ENCODE peak calls at places on chromosomes 12 and 14, in ten cellular contexts. One of them, this sample, is unnamed.

GRCh38 chr12:120007272-120007671 is 18.2 kb downstream of the BICDL1 start:
- DNase-seq in foreskin keratinocyte: no peak
- DNase-seq in IMR-90: no peak
- DNase-seq in AG20443: no peak
- DNase-seq in NCI-H1092: no peak
- DNase-seq in GM13977: peak
- DNase-seq in activated effector memory CD4-positive, alpha-beta T cell treated with Interleukin-2 at 50 U/mL for 16 hours: peak
- DNase-seq in H54: no peak
- DNase-seq in H4: no peak
- DNase-seq in stimulated activated CD4-positive, alpha-beta T cell treated with anti-CD3 and anti-CD28 coated beads, Interleukin-1b, Interleukin-23, amount 100 ng/mL, for 1 hour: peak
- DNase-seq in this sample: no peak

GRCh38 chr14:68692916-68693771 is 99.7 kb downstream of the ZFP36L1 start:
- DNase-seq in stimulated activated CD4-positive, alpha-beta T cell treated with anti-CD3 and anti-CD28 coated beads, Interleukin-1b, Interleukin-23, amount 100 ng/mL, for 1 hour: no peak
- DNase-seq in H54: no peak
- DNase-seq in AG20443: peak
- DNase-seq in H4: no peak
- DNase-seq in NCI-H1092: no peak
- DNase-seq in foreskin keratinocyte: peak
- DNase-seq in activated effector memory CD4-positive, alpha-beta T cell treated with Interleukin-2 at 50 U/mL for 16 hours: no peak
- DNase-seq in IMR-90: peak
- DNase-seq in GM13977: no peak
- DNase-seq in this sample: no peak

GRCh38 chr14:60174352-60175254 is 9.4 kb upstream of the DHRS7 start:
- DNase-seq in foreskin keratinocyte: no peak
- DNase-seq in H54: no peak
- DNase-seq in AG20443: no peak
- DNase-seq in activated effector memory CD4-positive, alpha-beta T cell treated with Interleukin-2 at 50 U/mL for 16 hours: no peak
- DNase-seq in IMR-90: no peak
- DNase-seq in stimulated activated CD4-positive, alpha-beta T cell treated with anti-CD3 and anti-CD28 coated beads, Interleukin-1b, Interleukin-23, amount 100 ng/mL, for 1 hour: no peak
- DNase-seq in GM13977: no peak
- DNase-seq in H4: no peak
- DNase-seq in NCI-H1092: no peak
- DNase-seq in this sample: no peak

GRCh38 chr14:100193417-100194357 is 34.2 kb upstream of the DEGS2 start:
- DNase-seq in H54: no peak
- DNase-seq in IMR-90: no peak
- DNase-seq in foreskin keratinocyte: no peak
- DNase-seq in activated effector memory CD4-positive, alpha-beta T cell treated with Interleukin-2 at 50 U/mL for 16 hours: no peak
- DNase-seq in stimulated activated CD4-positive, alpha-beta T cell treated with anti-CD3 and anti-CD28 coated beads, Interleukin-1b, Interleukin-23, amount 100 ng/mL, for 1 hour: no peak
- DNase-seq in AG20443: no peak
- DNase-seq in GM13977: peak
- DNase-seq in NCI-H1092: no peak
- DNase-seq in H4: no peak
- DNase-seq in this sample: no peak

GRCh38 chr12:5567021-5567744 is 135.3 kb downstream of the NTF3 start:
- DNase-seq in activated effector memory CD4-positive, alpha-beta T cell treated with Interleukin-2 at 50 U/mL for 16 hours: no peak
- DNase-seq in stimulated activated CD4-positive, alpha-beta T cell treated with anti-CD3 and anti-CD28 coated beads, Interleukin-1b, Interleukin-23, amount 100 ng/mL, for 1 hour: no peak
- DNase-seq in GM13977: no peak
- DNase-seq in NCI-H1092: peak
- DNase-seq in H54: no peak
- DNase-seq in IMR-90: peak
- DNase-seq in AG20443: no peak
- DNase-seq in foreskin keratinocyte: no peak
- DNase-seq in H4: no peak
- DNase-seq in this sample: no peak

GRCh38 chr14:90532826-90533525 is 136.1 kb downstream of the CALM1 start:
- DNase-seq in activated effector memory CD4-positive, alpha-beta T cell treated with Interleukin-2 at 50 U/mL for 16 hours: no peak
- DNase-seq in AG20443: no peak
- DNase-seq in IMR-90: no peak
- DNase-seq in H4: no peak
- DNase-seq in stimulated activated CD4-positive, alpha-beta T cell treated with anti-CD3 and anti-CD28 coated beads, Interleukin-1b, Interleukin-23, amount 100 ng/mL, for 1 hour: no peak
- DNase-seq in NCI-H1092: no peak
- DNase-seq in GM13977: no peak
- DNase-seq in H54: no peak
- DNase-seq in foreskin keratinocyte: no peak
- DNase-seq in this sample: no peak

GRCh38 chr12:71092290-71092689 is 65.5 kb downstream of the TSPAN8 start:
- DNase-seq in NCI-H1092: no peak
- DNase-seq in GM13977: no peak
- DNase-seq in stimulated activated CD4-positive, alpha-beta T cell treated with anti-CD3 and anti-CD28 coated beads, Interleukin-1b, Interleukin-23, amount 100 ng/mL, for 1 hour: no peak
- DNase-seq in H54: no peak
- DNase-seq in H4: no peak
- DNase-seq in activated effector memory CD4-positive, alpha-beta T cell treated with Interleukin-2 at 50 U/mL for 16 hours: no peak
- DNase-seq in foreskin keratinocyte: no peak
- DNase-seq in AG20443: no peak
- DNase-seq in IMR-90: peak
- DNase-seq in this sample: no peak

GRCh38 chr14:102675396-102675795 is 82.9 kb downstream of the RCOR1 start:
- DNase-seq in IMR-90: no peak
- DNase-seq in foreskin keratinocyte: peak
- DNase-seq in H4: no peak
- DNase-seq in stimulated activated CD4-positive, alpha-beta T cell treated with anti-CD3 and anti-CD28 coated beads, Interleukin-1b, Interleukin-23, amount 100 ng/mL, for 1 hour: no peak
- DNase-seq in AG20443: no peak
- DNase-seq in H54: peak
- DNase-seq in GM13977: no peak
- DNase-seq in activated effector memory CD4-positive, alpha-beta T cell treated with Interleukin-2 at 50 U/mL for 16 hours: no peak
- DNase-seq in NCI-H1092: no peak
- DNase-seq in this sample: no peak

GRCh38 chr14:54366726-54367707 is 29.8 kb upstream of the CDKN3 start:
- DNase-seq in foreskin keratinocyte: peak
- DNase-seq in NCI-H1092: peak
- DNase-seq in IMR-90: peak
- DNase-seq in AG20443: peak
- DNase-seq in GM13977: no peak
- DNase-seq in activated effector memory CD4-positive, alpha-beta T cell treated with Interleukin-2 at 50 U/mL for 16 hours: no peak
- DNase-seq in stimulated activated CD4-positive, alpha-beta T cell treated with anti-CD3 and anti-CD28 coated beads, Interleukin-1b, Interleukin-23, amount 100 ng/mL, for 1 hour: no peak
- DNase-seq in H4: peak
- DNase-seq in H54: no peak
- DNase-seq in this sample: peak

GRCh38 chr14:89748004-89748403 is 206.5 kb downstream of the EFCAB11 start:
- DNase-seq in stimulated activated CD4-positive, alpha-beta T cell treated with anti-CD3 and anti-CD28 coated beads, Interleukin-1b, Interleukin-23, amount 100 ng/mL, for 1 hour: no peak
- DNase-seq in foreskin keratinocyte: peak
- DNase-seq in NCI-H1092: no peak
- DNase-seq in AG20443: no peak
- DNase-seq in activated effector memory CD4-positive, alpha-beta T cell treated with Interleukin-2 at 50 U/mL for 16 hours: no peak
- DNase-seq in GM13977: no peak
- DNase-seq in H4: no peak
- DNase-seq in IMR-90: peak
- DNase-seq in H54: no peak
- DNase-seq in this sample: no peak

GRCh38 chr14:99653618-99654017 is 8.7 kb downstream of the HHIPL1 start:
- DNase-seq in AG20443: no peak
- DNase-seq in foreskin keratinocyte: no peak
- DNase-seq in NCI-H1092: no peak
- DNase-seq in H54: no peak
- DNase-seq in activated effector memory CD4-positive, alpha-beta T cell treated with Interleukin-2 at 50 U/mL for 16 hours: no peak
- DNase-seq in IMR-90: no peak
- DNase-seq in stimulated activated CD4-positive, alpha-beta T cell treated with anti-CD3 and anti-CD28 coated beads, Interleukin-1b, Interleukin-23, amount 100 ng/mL, for 1 hour: no peak
- DNase-seq in GM13977: no peak
- DNase-seq in H4: no peak
- DNase-seq in this sample: no peak

GRCh38 chr14:61322799-61323290 is 1.5 kb downstream of the PRKCH start:
- DNase-seq in H4: no peak
- DNase-seq in activated effector memory CD4-positive, alpha-beta T cell treated with Interleukin-2 at 50 U/mL for 16 hours: no peak
- DNase-seq in H54: no peak
- DNase-seq in NCI-H1092: no peak
- DNase-seq in IMR-90: peak
- DNase-seq in AG20443: no peak
- DNase-seq in GM13977: peak
- DNase-seq in foreskin keratinocyte: peak
- DNase-seq in stimulated activated CD4-positive, alpha-beta T cell treated with anti-CD3 and anti-CD28 coated beads, Interleukin-1b, Interleukin-23, amount 100 ng/mL, for 1 hour: no peak
- DNase-seq in this sample: no peak

GRCh38 chr14:59339526-59339925 is 125.7 kb downstream of the GPR135 start:
- DNase-seq in NCI-H1092: no peak
- DNase-seq in IMR-90: no peak
- DNase-seq in stimulated activated CD4-positive, alpha-beta T cell treated with anti-CD3 and anti-CD28 coated beads, Interleukin-1b, Interleukin-23, amount 100 ng/mL, for 1 hour: no peak
- DNase-seq in activated effector memory CD4-positive, alpha-beta T cell treated with Interleukin-2 at 50 U/mL for 16 hours: no peak
- DNase-seq in foreskin keratinocyte: no peak
- DNase-seq in H54: no peak
- DNase-seq in H4: no peak
- DNase-seq in GM13977: no peak
- DNase-seq in AG20443: no peak
- DNase-seq in this sample: no peak

GRCh38 chr12:6863033-6863432 is 4.3 kb upstream of the TPI1 start:
- DNase-seq in IMR-90: no peak
- DNase-seq in foreskin keratinocyte: no peak
- DNase-seq in H4: no peak
- DNase-seq in NCI-H1092: no peak
- DNase-seq in stimulated activated CD4-positive, alpha-beta T cell treated with anti-CD3 and anti-CD28 coated beads, Interleukin-1b, Interleukin-23, amount 100 ng/mL, for 1 hour: no peak
- DNase-seq in activated effector memory CD4-positive, alpha-beta T cell treated with Interleukin-2 at 50 U/mL for 16 hours: no peak
- DNase-seq in H54: no peak
- DNase-seq in AG20443: no peak
- DNase-seq in GM13977: no peak
- DNase-seq in this sample: no peak

GRCh38 chr14:23932639-23933038 is 20.9 kb upstream of the DHRS4 start:
- DNase-seq in NCI-H1092: no peak
- DNase-seq in H54: no peak
- DNase-seq in H4: no peak
- DNase-seq in AG20443: no peak
- DNase-seq in foreskin keratinocyte: no peak
- DNase-seq in IMR-90: no peak
- DNase-seq in activated effector memory CD4-positive, alpha-beta T cell treated with Interleukin-2 at 50 U/mL for 16 hours: no peak
- DNase-seq in stimulated activated CD4-positive, alpha-beta T cell treated with anti-CD3 and anti-CD28 coated beads, Interleukin-1b, Interleukin-23, amount 100 ng/mL, for 1 hour: no peak
- DNase-seq in GM13977: no peak
- DNase-seq in this sample: no peak

GRCh38 chr12:40691913-40692616 is at the start of gene CNTN1:
- DNase-seq in IMR-90: peak
- DNase-seq in H4: peak
- DNase-seq in NCI-H1092: no peak
- DNase-seq in GM13977: peak
- DNase-seq in activated effector memory CD4-positive, alpha-beta T cell treated with Interleukin-2 at 50 U/mL for 16 hours: no peak
- DNase-seq in AG20443: peak
- DNase-seq in H54: no peak
- DNase-seq in foreskin keratinocyte: peak
- DNase-seq in stimulated activated CD4-positive, alpha-beta T cell treated with anti-CD3 and anti-CD28 coated beads, Interleukin-1b, Interleukin-23, amount 100 ng/mL, for 1 hour: no peak
- DNase-seq in this sample: no peak

GRCh38 chr12:58346032-58346632 is 404.8 kb downstream of the ATP23 start:
- DNase-seq in activated effector memory CD4-positive, alpha-beta T cell treated with Interleukin-2 at 50 U/mL for 16 hours: no peak
- DNase-seq in H54: no peak
- DNase-seq in H4: peak
- DNase-seq in foreskin keratinocyte: no peak
- DNase-seq in stimulated activated CD4-positive, alpha-beta T cell treated with anti-CD3 and anti-CD28 coated beads, Interleukin-1b, Interleukin-23, amount 100 ng/mL, for 1 hour: no peak
- DNase-seq in NCI-H1092: peak
- DNase-seq in IMR-90: peak
- DNase-seq in AG20443: peak
- DNase-seq in GM13977: peak
- DNase-seq in this sample: no peak

GRCh38 chr14:97490521-97491070 is 693.4 kb downstream of the VRK1 start:
- DNase-seq in IMR-90: no peak
- DNase-seq in stimulated activated CD4-positive, alpha-beta T cell treated with anti-CD3 and anti-CD28 coated beads, Interleukin-1b, Interleukin-23, amount 100 ng/mL, for 1 hour: no peak
- DNase-seq in H54: no peak
- DNase-seq in AG20443: no peak
- DNase-seq in GM13977: no peak
- DNase-seq in H4: no peak
- DNase-seq in activated effector memory CD4-positive, alpha-beta T cell treated with Interleukin-2 at 50 U/mL for 16 hours: no peak
- DNase-seq in foreskin keratinocyte: no peak
- DNase-seq in NCI-H1092: no peak
- DNase-seq in this sample: no peak

GRCh38 chr14:23578560-23579310 is at the start of gene JPH4:
- DNase-seq in NCI-H1092: peak
- DNase-seq in H54: peak
- DNase-seq in activated effector memory CD4-positive, alpha-beta T cell treated with Interleukin-2 at 50 U/mL for 16 hours: no peak
- DNase-seq in stimulated activated CD4-positive, alpha-beta T cell treated with anti-CD3 and anti-CD28 coated beads, Interleukin-1b, Interleukin-23, amount 100 ng/mL, for 1 hour: no peak
- DNase-seq in IMR-90: no peak
- DNase-seq in AG20443: no peak
- DNase-seq in H4: no peak
- DNase-seq in foreskin keratinocyte: no peak
- DNase-seq in GM13977: no peak
- DNase-seq in this sample: no peak

GRCh38 chr12:117125275-117125613 is 26.0 kb upstream of the TESC start:
- DNase-seq in GM13977: no peak
- DNase-seq in activated effector memory CD4-positive, alpha-beta T cell treated with Interleukin-2 at 50 U/mL for 16 hours: no peak
- DNase-seq in IMR-90: peak
- DNase-seq in NCI-H1092: no peak
- DNase-seq in H54: peak
- DNase-seq in foreskin keratinocyte: no peak
- DNase-seq in stimulated activated CD4-positive, alpha-beta T cell treated with anti-CD3 and anti-CD28 coated beads, Interleukin-1b, Interleukin-23, amount 100 ng/mL, for 1 hour: no peak
- DNase-seq in AG20443: no peak
- DNase-seq in H4: no peak
- DNase-seq in this sample: no peak

GRCh38 chr12:22899184-22899583 is 274.2 kb downstream of the ETNK1 start:
- DNase-seq in H4: no peak
- DNase-seq in IMR-90: no peak
- DNase-seq in NCI-H1092: no peak
- DNase-seq in GM13977: no peak
- DNase-seq in stimulated activated CD4-positive, alpha-beta T cell treated with anti-CD3 and anti-CD28 coated beads, Interleukin-1b, Interleukin-23, amount 100 ng/mL, for 1 hour: no peak
- DNase-seq in activated effector memory CD4-positive, alpha-beta T cell treated with Interleukin-2 at 50 U/mL for 16 hours: no peak
- DNase-seq in AG20443: no peak
- DNase-seq in foreskin keratinocyte: peak
- DNase-seq in H54: no peak
- DNase-seq in this sample: no peak

GRCh38 chr12:82519508-82519907 is 161.2 kb downstream of the METTL25 start:
- DNase-seq in NCI-H1092: no peak
- DNase-seq in foreskin keratinocyte: no peak
- DNase-seq in AG20443: no peak
- DNase-seq in activated effector memory CD4-positive, alpha-beta T cell treated with Interleukin-2 at 50 U/mL for 16 hours: no peak
- DNase-seq in stimulated activated CD4-positive, alpha-beta T cell treated with anti-CD3 and anti-CD28 coated beads, Interleukin-1b, Interleukin-23, amount 100 ng/mL, for 1 hour: no peak
- DNase-seq in H4: no peak
- DNase-seq in IMR-90: no peak
- DNase-seq in GM13977: no peak
- DNase-seq in H54: no peak
- DNase-seq in this sample: no peak

GRCh38 chr14:76486251-76486743 is 110.4 kb downstream of the ESRRB start:
- DNase-seq in GM13977: no peak
- DNase-seq in foreskin keratinocyte: no peak
- DNase-seq in H4: no peak
- DNase-seq in IMR-90: no peak
- DNase-seq in stimulated activated CD4-positive, alpha-beta T cell treated with anti-CD3 and anti-CD28 coated beads, Interleukin-1b, Interleukin-23, amount 100 ng/mL, for 1 hour: no peak
- DNase-seq in NCI-H1092: peak
- DNase-seq in AG20443: no peak
- DNase-seq in activated effector memory CD4-positive, alpha-beta T cell treated with Interleukin-2 at 50 U/mL for 16 hours: no peak
- DNase-seq in H54: no peak
- DNase-seq in this sample: no peak

GRCh38 chr12:108193922-108194321 is 64.8 kb downstream of the WSCD2 start:
- DNase-seq in H4: peak
- DNase-seq in IMR-90: peak
- DNase-seq in AG20443: peak
- DNase-seq in GM13977: peak
- DNase-seq in foreskin keratinocyte: no peak
- DNase-seq in stimulated activated CD4-positive, alpha-beta T cell treated with anti-CD3 and anti-CD28 coated beads, Interleukin-1b, Interleukin-23, amount 100 ng/mL, for 1 hour: no peak
- DNase-seq in H54: peak
- DNase-seq in activated effector memory CD4-positive, alpha-beta T cell treated with Interleukin-2 at 50 U/mL for 16 hours: no peak
- DNase-seq in NCI-H1092: no peak
- DNase-seq in this sample: no peak

GRCh38 chr12:108560321-108560721 is 652 bp downstream of the SART3 start:
- DNase-seq in NCI-H1092: no peak
- DNase-seq in GM13977: no peak
- DNase-seq in stimulated activated CD4-positive, alpha-beta T cell treated with anti-CD3 and anti-CD28 coated beads, Interleukin-1b, Interleukin-23, amount 100 ng/mL, for 1 hour: no peak
- DNase-seq in IMR-90: peak
- DNase-seq in AG20443: peak
- DNase-seq in activated effector memory CD4-positive, alpha-beta T cell treated with Interleukin-2 at 50 U/mL for 16 hours: no peak
- DNase-seq in H4: no peak
- DNase-seq in foreskin keratinocyte: no peak
- DNase-seq in H54: no peak
- DNase-seq in this sample: no peak

GRCh38 chr12:127991408-127991940 is 275.5 kb upstream of the TMEM132C start:
- DNase-seq in GM13977: no peak
- DNase-seq in H54: no peak
- DNase-seq in AG20443: no peak
- DNase-seq in H4: no peak
- DNase-seq in NCI-H1092: no peak
- DNase-seq in stimulated activated CD4-positive, alpha-beta T cell treated with anti-CD3 and anti-CD28 coated beads, Interleukin-1b, Interleukin-23, amount 100 ng/mL, for 1 hour: no peak
- DNase-seq in foreskin keratinocyte: no peak
- DNase-seq in activated effector memory CD4-positive, alpha-beta T cell treated with Interleukin-2 at 50 U/mL for 16 hours: no peak
- DNase-seq in IMR-90: no peak
- DNase-seq in this sample: no peak

GRCh38 chr14:104119700-104120251 is 18.6 kb upstream of the KIF26A start:
- DNase-seq in H4: no peak
- DNase-seq in foreskin keratinocyte: no peak
- DNase-seq in NCI-H1092: no peak
- DNase-seq in stimulated activated CD4-positive, alpha-beta T cell treated with anti-CD3 and anti-CD28 coated beads, Interleukin-1b, Interleukin-23, amount 100 ng/mL, for 1 hour: no peak
- DNase-seq in GM13977: no peak
- DNase-seq in H54: no peak
- DNase-seq in IMR-90: no peak
- DNase-seq in AG20443: no peak
- DNase-seq in activated effector memory CD4-positive, alpha-beta T cell treated with Interleukin-2 at 50 U/mL for 16 hours: no peak
- DNase-seq in this sample: no peak

GRCh38 chr12:116476227-116476852 is 82.8 kb upstream of the MAP1LC3B2 start:
- DNase-seq in GM13977: no peak
- DNase-seq in IMR-90: peak
- DNase-seq in NCI-H1092: no peak
- DNase-seq in H4: no peak
- DNase-seq in H54: no peak
- DNase-seq in stimulated activated CD4-positive, alpha-beta T cell treated with anti-CD3 and anti-CD28 coated beads, Interleukin-1b, Interleukin-23, amount 100 ng/mL, for 1 hour: no peak
- DNase-seq in AG20443: no peak
- DNase-seq in foreskin keratinocyte: no peak
- DNase-seq in activated effector memory CD4-positive, alpha-beta T cell treated with Interleukin-2 at 50 U/mL for 16 hours: no peak
- DNase-seq in this sample: no peak

This sample was measured in vagina.